ENCODE peak calls at places on chromosomes 2 and 18, in six cellular contexts. E is adrenal gland, A is GM12865, X is kidney, B is B cell, O is gastrocnemius medialis. Z is an unnamed sample.

GRCh38 chr18:72056171-72056570 is 488.0 kb downstream of the CBLN2 start:
- DNase-seq in E (no peak), A (no peak), X (no peak), B (no peak), O (no peak), Z (no peak)

GRCh38 chr18:27226556-27227075 is 41.5 kb upstream of the CHST9 start:
- DNase-seq in E (no peak), A (no peak), X (no peak), B (no peak), O (no peak), Z (no peak)

GRCh38 chr2:43133708-43134570 is 92.5 kb downstream of the ZFP36L2 start:
- DNase-seq in E (peak), A (peak), X (peak), B (peak), O (no peak), Z (no peak)

GRCh38 chr2:153872311-153873061 is 764 bp downstream of the GALNT13 start:
- DNase-seq in E (no peak), A (no peak), X (peak), B (no peak), O (no peak), Z (no peak)

GRCh38 chr2:120759543-120760331 is 24.1 kb downstream of the GLI2 start:
- DNase-seq in E (no peak), A (no peak), X (peak), B (no peak), O (no peak), Z (no peak)

GRCh38 chr2:241469746-241470145 is 38.6 kb downstream of the STK25 start:
- DNase-seq in E (no peak), A (no peak), X (no peak), B (no peak), O (no peak), Z (no peak)

GRCh38 chr18:79581911-79582310 is 97.7 kb upstream of the CTDP1 start:
- DNase-seq in E (no peak), A (no peak), X (peak), B (no peak), O (no peak), Z (no peak)

GRCh38 chr2:138087761-138088602 is 123.7 kb downstream of the HNMT start:
- DNase-seq in E (no peak), A (no peak), X (peak), B (no peak), O (no peak), Z (no peak)

GRCh38 chr2:78780321-78780720 is 245.2 kb upstream of the REG3G start:
- DNase-seq in E (peak), A (no peak), X (no peak), B (no peak), O (no peak), Z (no peak)

GRCh38 chr2:109176928-109177327 is 47.9 kb downstream of the SH3RF3 start:
- DNase-seq in E (no peak), A (no peak), X (no peak), B (no peak), O (no peak), Z (no peak)

GRCh38 chr2:120726245-120726644 is 9.4 kb upstream of the GLI2 start:
- DNase-seq in E (no peak), A (no peak), X (no peak), B (no peak), O (no peak), Z (no peak)

GRCh38 chr2:231642631-231643493 is 50.2 kb downstream of the TEX44 start:
- DNase-seq in E (peak), A (peak), X (peak), B (no peak), O (peak), Z (no peak)

GRCh38 chr18:69400253-69400975 is at the start of gene DOK6:
- DNase-seq in E (peak), A (no peak), X (peak), B (peak), O (no peak), Z (no peak)

GRCh38 chr18:69948919-69949537 is 1.4 kb upstream of the CD226 start:
- DNase-seq in E (peak), A (peak), X (peak), B (no peak), O (no peak), Z (no peak)

GRCh38 chr2:172100080-172101007 is 2.4 kb downstream of the DLX2 start:
- DNase-seq in E (no peak), A (no peak), X (peak), B (peak), O (no peak), Z (no peak)

GRCh38 chr2:222655406-222655747 is 515 bp downstream of the FARSB start:
- DNase-seq in E (no peak), A (peak), X (no peak), B (no peak), O (no peak), Z (no peak)

GRCh38 chr2:47056374-47056773 is 98.7 kb downstream of the STPG4 start:
- DNase-seq in E (no peak), A (no peak), X (peak), B (no peak), O (no peak), Z (no peak)

GRCh38 chr18:51234117-51235010 is 36.9 kb upstream of the MEX3C start:
- DNase-seq in E (no peak), A (peak), X (no peak), B (no peak), O (no peak), Z (no peak)

GRCh38 chr18:50955246-50955645 is 12.6 kb upstream of the ELAC1 start:
- DNase-seq in E (no peak), A (no peak), X (no peak), B (no peak), O (no peak), Z (no peak)

GRCh38 chr2:70456594-70457495 is 96.8 kb downstream of the TGFA start:
- DNase-seq in E (no peak), A (no peak), X (no peak), B (no peak), O (no peak), Z (no peak)

GRCh38 chr2:62152000-62152399 is 43.9 kb upstream of the B3GNT2 start:
- DNase-seq in E (no peak), A (no peak), X (no peak), B (no peak), O (no peak), Z (no peak)

GRCh38 chr2:174145827-174146226 is 102.5 kb downstream of the OLA1 start:
- DNase-seq in E (no peak), A (peak), X (no peak), B (no peak), O (no peak), Z (no peak)

GRCh38 chr2:76154981-76155380 is 444.3 kb upstream of the GCFC2 start:
- DNase-seq in E (no peak), A (no peak), X (no peak), B (no peak), O (no peak), Z (no peak)

GRCh38 chr2:37802899-37803379 is 122.1 kb upstream of the RMDN2 start:
- DNase-seq in E (no peak), A (no peak), X (no peak), B (no peak), O (no peak), Z (no peak)

GRCh38 chr2:20381457-20381856 is 30.8 kb upstream of the PUM2 start:
- DNase-seq in E (peak), A (no peak), X (no peak), B (no peak), O (peak), Z (no peak)

GRCh38 chr18:62784966-62785413 is 69.6 kb downstream of the PHLPP1 start:
- DNase-seq in E (peak), A (no peak), X (no peak), B (no peak), O (no peak), Z (no peak)

GRCh38 chr2:236689393-236689700 is 119.7 kb downstream of the ACKR3 start:
- DNase-seq in E (no peak), A (no peak), X (no peak), B (no peak), O (no peak), Z (no peak)

GRCh38 chr2:241701405-241702154 is at the start of gene ING5:
- DNase-seq in E (peak), A (peak), X (peak), B (peak), O (peak), Z (peak)

GRCh38 chr18:9736942-9737813 is 29.1 kb downstream of the RAB31 start:
- DNase-seq in E (no peak), A (no peak), X (no peak), B (no peak), O (no peak), Z (no peak)

GRCh38 chr2:28976584-28976983 is 4.5 kb upstream of the TOGARAM2 start:
- DNase-seq in E (peak), A (no peak), X (peak), B (no peak), O (no peak), Z (no peak)

GRCh38 chr2:235939471-235939870 is 228.7 kb downstream of the GBX2 start:
- DNase-seq in E (no peak), A (no peak), X (no peak), B (no peak), O (no peak), Z (no peak)

GRCh38 chr2:173432049-173432754 is 77.5 kb downstream of the CDCA7 start:
- DNase-seq in E (no peak), A (no peak), X (no peak), B (no peak), O (no peak), Z (no peak)

GRCh38 chr2:96089356-96090180 is 26.8 kb downstream of the ADRA2B start:
- DNase-seq in E (peak), A (no peak), X (no peak), B (no peak), O (no peak), Z (peak)

GRCh38 chr2:237242091-237242536 is 156.4 kb downstream of the COPS8 start:
- DNase-seq in E (no peak), A (no peak), X (no peak), B (no peak), O (peak), Z (no peak)

GRCh38 chr2:110101911-110102774 is 13.5 kb downstream of the MALL start:
- DNase-seq in E (no peak), A (no peak), X (no peak), B (no peak), O (no peak), Z (no peak)

GRCh38 chr2:161651547-161651946 is 27.3 kb downstream of the SLC4A10 start:
- DNase-seq in E (no peak), A (no peak), X (peak), B (no peak), O (no peak), Z (no peak)

GRCh38 chr2:239684271-239684670 is 283.5 kb upstream of the HDAC4 start:
- DNase-seq in E (no peak), A (no peak), X (no peak), B (no peak), O (no peak), Z (no peak)

GRCh38 chr18:23887493-23887892 is 127.1 kb upstream of the TTC39C start:
- DNase-seq in E (peak), A (no peak), X (no peak), B (no peak), O (no peak), Z (no peak)

GRCh38 chr2:95357717-95358280 is 44.7 kb upstream of the FAHD2A start:
- DNase-seq in E (no peak), A (no peak), X (peak), B (no peak), O (no peak), Z (no peak)

GRCh38 chr2:65402339-65402738 is 30.1 kb downstream of the SPRED2 start:
- DNase-seq in E (no peak), A (no peak), X (no peak), B (no peak), O (no peak), Z (no peak)

GRCh38 chr2:190947711-190948251 is 66.2 kb downstream of the STAT1 start:
- DNase-seq in E (no peak), A (peak), X (no peak), B (no peak), O (no peak), Z (no peak)
- TF ChIP-seq CTCF in E (no peak), A (no peak), X (no peak), B (peak), O (no peak), Z (peak)

GRCh38 chr2:54084600-54084999 is 30.8 kb upstream of the ACYP2 start:
- DNase-seq in E (peak), A (no peak), X (no peak), B (no peak), O (no peak), Z (no peak)
- TF ChIP-seq CTCF in E (peak), A (no peak), X (peak), B (no peak), O (peak), Z (no peak)

GRCh38 chr18:7872569-7872968 is 305.5 kb downstream of the PTPRM start:
- DNase-seq in E (peak), A (no peak), X (no peak), B (no peak), O (no peak), Z (no peak)
- TF ChIP-seq CTCF in E (peak), A (no peak), X (peak), B (no peak), O (peak), Z (no peak)

GRCh38 chr18:29439398-29439797 is 1262.5 kb upstream of the CDH2 start:
- DNase-seq in E (no peak), A (no peak), X (no peak), B (no peak), O (no peak), Z (no peak)
- TF ChIP-seq CTCF in E (no peak), A (no peak), X (no peak), B (no peak), O (no peak), Z (no peak)

GRCh38 chr18:74896390-74896991 is 298.8 kb downstream of the ZNF407 start:
- DNase-seq in E (peak), A (peak), X (no peak), B (no peak), O (peak), Z (peak)
- TF ChIP-seq CTCF in E (peak), A (peak), X (peak), B (peak), O (peak), Z (peak)

DNA sequence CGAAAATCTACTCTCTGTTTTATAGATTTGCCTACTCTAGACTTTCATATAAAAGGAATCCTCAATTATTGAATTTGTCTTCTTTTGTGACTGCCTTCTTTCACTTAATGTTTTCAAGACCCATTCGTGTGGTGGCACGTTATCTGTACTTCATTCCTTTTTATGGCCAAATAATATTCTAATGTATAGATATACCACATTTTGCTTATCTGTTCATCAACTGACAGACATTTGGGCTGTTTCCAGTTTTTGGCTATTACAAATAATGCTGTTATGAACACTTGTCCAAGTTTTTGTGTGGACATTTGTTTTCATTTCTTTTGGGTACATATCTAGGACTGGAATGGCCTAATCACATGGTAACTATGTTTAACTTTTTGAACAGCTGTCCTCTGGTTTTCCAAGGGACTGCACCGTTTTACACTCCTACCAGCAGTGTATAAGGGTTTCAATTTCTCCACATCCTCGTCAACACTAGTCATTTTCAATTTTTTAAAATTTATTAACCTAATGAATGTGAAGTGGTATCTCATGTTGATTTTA is 9.3 kb upstream of the NPAS2 start:
- DNase-seq in E (no peak), A (no peak), X (no peak), B (no peak), O (no peak), Z (no peak)
- TF ChIP-seq CTCF in E (no peak), A (no peak), X (no peak), B (no peak), O (no peak), Z (no peak)

DNA sequence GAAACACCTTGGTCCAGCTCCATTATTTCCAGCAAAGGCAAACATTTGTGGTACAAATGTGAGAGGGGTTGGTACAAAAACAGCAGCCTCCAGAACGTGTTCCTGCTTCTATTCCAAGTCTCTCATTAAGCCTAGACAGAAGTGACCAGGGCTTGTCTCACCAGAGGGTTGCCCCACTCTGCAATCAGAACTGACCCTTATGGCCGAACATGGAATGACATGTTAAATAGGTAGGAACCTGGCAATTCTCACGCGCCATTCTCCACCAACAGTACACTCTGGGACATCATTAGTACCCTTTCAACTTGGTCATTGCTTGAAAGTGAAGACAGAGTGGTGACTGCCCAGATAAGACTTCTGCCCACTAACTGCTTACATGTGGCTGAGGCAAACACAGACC is 117.5 kb upstream of the NRP2 start:
- DNase-seq in E (no peak), A (no peak), X (no peak), B (no peak), O (no peak), Z (no peak)
- TF ChIP-seq CTCF in E (no peak), A (no peak), X (no peak), B (no peak), O (no peak), Z (no peak)

DNA sequence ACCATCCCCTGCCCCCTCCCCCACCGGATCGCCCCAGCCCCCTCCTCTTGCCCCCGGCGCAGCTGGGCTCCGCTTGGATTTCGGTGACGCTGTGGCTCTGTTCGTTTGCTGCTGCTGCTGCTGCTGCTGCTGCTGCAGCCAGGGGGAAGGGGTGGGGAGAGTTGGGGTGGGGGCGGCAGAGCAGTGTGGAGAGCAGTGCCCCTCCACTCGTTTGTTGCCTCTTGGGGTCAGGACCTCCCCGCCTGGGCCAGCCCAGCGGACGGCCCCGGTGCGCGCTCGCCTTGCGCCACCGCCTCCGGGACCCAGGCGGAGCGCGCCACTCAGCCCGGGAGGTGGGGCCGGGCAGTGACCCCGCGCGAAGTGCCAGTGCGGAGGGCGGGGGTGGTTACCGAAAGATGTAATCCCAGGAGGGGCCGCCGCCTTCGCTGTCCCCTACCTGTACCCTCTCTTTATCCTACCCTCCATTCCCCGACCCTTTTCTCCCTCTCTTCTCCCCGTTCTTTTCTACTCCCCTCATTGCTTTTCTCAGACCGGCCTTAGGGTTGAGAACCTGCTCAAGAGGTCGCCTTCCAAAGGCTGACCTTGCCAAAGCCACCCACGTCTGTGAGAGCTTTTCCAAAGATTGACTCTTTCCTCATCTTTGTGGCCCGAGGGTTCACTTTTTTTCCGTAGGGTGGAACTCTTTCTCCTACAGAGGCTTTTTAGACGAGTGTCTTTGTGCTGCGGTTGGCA is 187.6 kb upstream of the FANCL start:
- DNase-seq in E (peak), A (peak), X (peak), B (peak), O (no peak), Z (no peak)
- TF ChIP-seq CTCF in E (no peak), A (no peak), X (no peak), B (no peak), O (no peak), Z (no peak)

GRCh38 chr2:190328748-190329147 is 9.1 kb upstream of the HIBCH start:
- DNase-seq in E (no peak), A (no peak), X (no peak), B (no peak), O (no peak), Z (no peak)
- TF ChIP-seq CTCF in E (peak), A (no peak), X (peak), B (no peak), O (peak), Z (no peak)

GRCh38 chr2:60515751-60516226 is 37.7 kb downstream of the BCL11A start:
- DNase-seq in E (no peak), A (peak), X (no peak), B (peak), O (no peak), Z (no peak)
- TF ChIP-seq CTCF in E (no peak), A (peak), X (no peak), B (peak), O (no peak), Z (no peak)

Z was measured in natural killer cell.